ENCODE peak calls at places on chromosomes 4 and X, in four cellular contexts. One of them, this sample, is unnamed.

GRCh38 chr4:136392576-136392975 is 1139.7 kb downstream of the PCDH18 start:
- DNase-seq in suprapubic skin: no peak
- DNase-seq in Karpas-422: no peak
- DNase-seq in heart right ventricle: no peak
- DNase-seq in this sample: no peak

GRCh38 chrX:110755611-110756010 is 40.0 kb downstream of the CHRDL1 start:
- DNase-seq in suprapubic skin: no peak
- DNase-seq in Karpas-422: no peak
- DNase-seq in heart right ventricle: no peak
- DNase-seq in this sample: no peak

GRCh38 chrX:45806410-45807121 is 605.9 kb upstream of the DIPK2B start:
- DNase-seq in suprapubic skin: no peak
- DNase-seq in Karpas-422: no peak
- DNase-seq in heart right ventricle: no peak
- DNase-seq in this sample: no peak

GRCh38 chr4:36235306-36235705 is 9.0 kb downstream of the ARAP2 start:
- DNase-seq in suprapubic skin: no peak
- DNase-seq in Karpas-422: no peak
- DNase-seq in heart right ventricle: no peak
- DNase-seq in this sample: no peak

GRCh38 chr4:109313168-109314133 is 11.0 kb upstream of the COL25A1 start:
- DNase-seq in suprapubic skin: no peak
- DNase-seq in Karpas-422: no peak
- DNase-seq in heart right ventricle: no peak
- DNase-seq in this sample: no peak

GRCh38 chr4:38601244-38601915 is 62.6 kb upstream of the KLF3 start:
- DNase-seq in suprapubic skin: no peak
- DNase-seq in Karpas-422: no peak
- DNase-seq in heart right ventricle: no peak
- DNase-seq in this sample: no peak

GRCh38 chr4:83535945-83536648 is at the start of gene GPAT3:
- DNase-seq in suprapubic skin: peak; percentile 89
- DNase-seq in Karpas-422: no peak
- DNase-seq in heart right ventricle: peak; percentile 77
- DNase-seq in this sample: peak; percentile 93

GRCh38 chr4:59904331-59904730 is 1295.8 kb upstream of the ADGRL3 start:
- DNase-seq in suprapubic skin: no peak
- DNase-seq in Karpas-422: no peak
- DNase-seq in heart right ventricle: no peak
- DNase-seq in this sample: no peak

GRCh38 chr4:100962698-100963097 is 384.6 kb downstream of the PPP3CA start:
- DNase-seq in suprapubic skin: no peak
- DNase-seq in Karpas-422: no peak
- DNase-seq in heart right ventricle: no peak
- DNase-seq in this sample: no peak

GRCh38 chrX:22196151-22196550 is 76.6 kb upstream of the CBLL2 start:
- DNase-seq in suprapubic skin: no peak
- DNase-seq in Karpas-422: no peak
- DNase-seq in heart right ventricle: no peak
- DNase-seq in this sample: no peak

GRCh38 chrX:56783450-56783831 is 54.4 kb downstream of the NBDY start:
- DNase-seq in suprapubic skin: no peak
- DNase-seq in Karpas-422: peak; percentile 88
- DNase-seq in heart right ventricle: no peak
- DNase-seq in this sample: no peak

GRCh38 chr4:40176602-40177001 is 20.2 kb upstream of the RHOH start:
- DNase-seq in suprapubic skin: no peak
- DNase-seq in Karpas-422: no peak
- DNase-seq in heart right ventricle: no peak
- DNase-seq in this sample: no peak

GRCh38 chrX:47222776-47223350 is 4.4 kb downstream of the CDK16 start:
- DNase-seq in suprapubic skin: no peak
- DNase-seq in Karpas-422: no peak
- DNase-seq in heart right ventricle: no peak
- DNase-seq in this sample: no peak

GRCh38 chr4:304987-305680 is at the start of gene ZNF732:
- DNase-seq in suprapubic skin: peak; percentile 81
- DNase-seq in Karpas-422: peak; percentile 23
- DNase-seq in heart right ventricle: peak; percentile 55
- DNase-seq in this sample: no peak

GRCh38 chr4:137070614-137071013 is 461.7 kb downstream of the PCDH18 start:
- DNase-seq in suprapubic skin: no peak
- DNase-seq in Karpas-422: no peak
- DNase-seq in heart right ventricle: no peak
- DNase-seq in this sample: no peak

GRCh38 chr4:4613641-4614286 is 71.9 kb upstream of the STX18 start:
- DNase-seq in suprapubic skin: no peak
- DNase-seq in Karpas-422: no peak
- DNase-seq in heart right ventricle: no peak
- DNase-seq in this sample: no peak

GRCh38 chrX:111083101-111083500 is 12.9 kb upstream of the PAK3 start:
- DNase-seq in suprapubic skin: no peak
- DNase-seq in Karpas-422: no peak
- DNase-seq in heart right ventricle: no peak
- DNase-seq in this sample: no peak

GRCh38 chrX:49184294-49185061 is 1.7 kb downstream of the PRICKLE3 start:
- DNase-seq in suprapubic skin: peak; percentile 96
- DNase-seq in Karpas-422: peak; percentile 73
- DNase-seq in heart right ventricle: peak; percentile 92
- DNase-seq in this sample: peak; percentile 97

GRCh38 chrX:26915064-26915463 is 548.1 kb downstream of the PPP4R3C start:
- DNase-seq in suprapubic skin: no peak
- DNase-seq in Karpas-422: no peak
- DNase-seq in heart right ventricle: no peak
- DNase-seq in this sample: no peak

GRCh38 chr4:56049428-56050212 is 100.9 kb downstream of the CEP135 start:
- DNase-seq in suprapubic skin: no peak
- DNase-seq in Karpas-422: peak; percentile 57
- DNase-seq in heart right ventricle: no peak
- DNase-seq in this sample: no peak

GRCh38 chr4:721261-722171 is 15.9 kb downstream of the PCGF3 start:
- DNase-seq in suprapubic skin: peak; percentile 76
- DNase-seq in Karpas-422: no peak
- DNase-seq in heart right ventricle: peak; percentile 36
- DNase-seq in this sample: no peak

GRCh38 chr4:119977135-119977534 is 89.5 kb downstream of the MAD2L1 start:
- DNase-seq in suprapubic skin: no peak
- DNase-seq in Karpas-422: no peak
- DNase-seq in heart right ventricle: no peak
- DNase-seq in this sample: no peak
- H3K27ac ChIP-seq in suprapubic skin: no peak overlapping the region
- H3K27ac ChIP-seq in Karpas-422: no peak overlapping the region
- H3K27ac ChIP-seq in heart right ventricle: no peak overlapping the region
- H3K27ac ChIP-seq in this sample: peak overlapping the region; percentile 65

GRCh38 chr4:184384056-184384809 is 90.1 kb downstream of the IRF2 start:
- DNase-seq in suprapubic skin: no peak
- DNase-seq in Karpas-422: peak; percentile 80
- DNase-seq in heart right ventricle: no peak
- DNase-seq in this sample: no peak
- H3K27ac ChIP-seq in suprapubic skin: peak overlapping the region; percentile 82
- H3K27ac ChIP-seq in Karpas-422: peak overlapping the region; percentile 99
- H3K27ac ChIP-seq in heart right ventricle: peak overlapping the region; percentile 89
- H3K27ac ChIP-seq in this sample: peak overlapping the region; percentile 76

DNA sequence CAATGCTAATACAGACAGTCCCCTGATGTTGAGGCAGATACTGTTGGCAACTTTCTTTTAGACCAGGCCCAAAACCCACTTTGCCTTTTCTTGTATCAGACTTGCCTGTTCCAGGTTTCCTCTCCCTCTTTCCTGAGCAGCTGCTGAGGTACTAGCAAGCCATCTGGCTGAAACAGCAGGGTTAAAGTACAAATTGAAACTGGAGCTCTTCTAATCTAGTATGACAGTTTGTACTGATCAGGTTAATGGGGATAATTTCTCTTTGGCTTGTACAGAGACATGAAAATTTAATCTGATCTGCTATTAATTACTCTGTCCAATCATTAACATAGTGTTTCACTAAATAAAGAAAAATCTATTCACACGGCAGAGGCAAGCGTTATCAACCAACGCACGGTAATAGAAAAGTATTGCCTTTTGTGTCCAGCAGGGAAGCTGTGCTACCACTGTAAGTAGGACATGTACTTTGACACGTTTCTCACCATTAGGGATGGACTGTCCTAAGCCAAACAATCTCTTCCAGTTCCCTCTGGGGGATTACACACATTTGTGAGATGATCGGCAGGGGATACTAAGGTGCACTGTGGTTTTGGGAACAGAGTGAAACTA is 71.1 kb downstream of the IGSF1 start:
- DNase-seq in suprapubic skin: no peak
- DNase-seq in Karpas-422: no peak
- DNase-seq in heart right ventricle: no peak
- DNase-seq in this sample: no peak
- H3K27ac ChIP-seq in suprapubic skin: no peak overlapping the region
- H3K27ac ChIP-seq in Karpas-422: no peak overlapping the region
- H3K27ac ChIP-seq in heart right ventricle: no peak overlapping the region
- H3K27ac ChIP-seq in this sample: no peak overlapping the region

GRCh38 chrX:3244955-3245354 is 101.5 kb downstream of the MXRA5 start:
- DNase-seq in suprapubic skin: no peak
- DNase-seq in Karpas-422: no peak
- DNase-seq in heart right ventricle: no peak
- DNase-seq in this sample: no peak

DNA sequence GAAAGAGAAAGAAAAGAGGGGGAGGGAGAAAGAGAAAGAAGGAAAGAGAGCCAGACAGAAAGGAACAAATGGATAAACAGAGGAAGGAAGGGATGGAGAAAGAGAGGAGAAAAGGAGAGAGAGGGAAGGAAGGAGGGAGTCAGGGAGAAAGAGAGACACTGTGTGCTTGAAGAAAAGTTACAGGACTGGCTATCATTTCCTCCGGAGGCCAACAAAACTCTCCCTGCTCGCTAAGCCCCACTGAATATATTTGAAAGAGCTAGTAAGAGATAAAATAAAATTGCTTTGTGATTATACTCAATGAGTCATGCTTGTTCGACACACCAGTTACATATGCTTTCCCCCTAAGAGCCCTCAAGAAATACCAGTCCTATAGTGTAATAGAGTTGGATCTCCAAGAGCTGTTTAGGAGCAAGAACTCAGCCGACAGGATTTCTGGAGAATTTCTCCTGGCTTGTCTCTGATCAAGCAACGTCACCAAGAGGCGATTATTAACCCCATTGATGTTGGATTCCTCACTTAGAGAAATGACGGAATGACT is 102.2 kb downstream of the MXRA5 start:
- DNase-seq in suprapubic skin: no peak
- DNase-seq in Karpas-422: no peak
- DNase-seq in heart right ventricle: no peak
- DNase-seq in this sample: no peak
- H3K27ac ChIP-seq in suprapubic skin: no peak overlapping the region
- H3K27ac ChIP-seq in Karpas-422: no peak overlapping the region
- H3K27ac ChIP-seq in heart right ventricle: no peak overlapping the region
- H3K27ac ChIP-seq in this sample: no peak overlapping the region

DNA sequence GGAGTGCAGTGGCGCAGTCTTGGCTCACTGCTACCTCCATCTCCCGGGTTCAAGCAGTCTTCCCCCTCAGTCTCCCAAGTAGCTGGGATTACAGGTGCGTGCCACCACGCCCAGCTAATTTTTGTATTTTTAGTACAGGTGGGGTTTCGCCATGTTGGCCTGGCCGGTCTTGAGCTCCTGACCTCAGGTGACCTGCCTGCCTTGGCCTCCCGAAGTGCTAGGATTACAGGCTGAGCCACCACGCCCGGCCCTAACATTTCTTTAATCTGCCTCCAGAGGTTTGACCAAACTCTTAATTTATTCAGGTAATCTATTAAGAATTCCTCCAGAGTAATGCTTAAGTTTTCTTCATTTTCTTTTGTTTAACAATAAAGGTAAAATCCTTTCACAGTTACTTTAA is 171.0 kb downstream of the RAPGEF2 start:
- DNase-seq in suprapubic skin: no peak
- DNase-seq in Karpas-422: no peak
- DNase-seq in heart right ventricle: no peak
- DNase-seq in this sample: no peak
- H3K27ac ChIP-seq in suprapubic skin: no peak overlapping the region
- H3K27ac ChIP-seq in Karpas-422: no peak overlapping the region
- H3K27ac ChIP-seq in heart right ventricle: peak overlapping the region; percentile 30
- H3K27ac ChIP-seq in this sample: no peak overlapping the region

DNA sequence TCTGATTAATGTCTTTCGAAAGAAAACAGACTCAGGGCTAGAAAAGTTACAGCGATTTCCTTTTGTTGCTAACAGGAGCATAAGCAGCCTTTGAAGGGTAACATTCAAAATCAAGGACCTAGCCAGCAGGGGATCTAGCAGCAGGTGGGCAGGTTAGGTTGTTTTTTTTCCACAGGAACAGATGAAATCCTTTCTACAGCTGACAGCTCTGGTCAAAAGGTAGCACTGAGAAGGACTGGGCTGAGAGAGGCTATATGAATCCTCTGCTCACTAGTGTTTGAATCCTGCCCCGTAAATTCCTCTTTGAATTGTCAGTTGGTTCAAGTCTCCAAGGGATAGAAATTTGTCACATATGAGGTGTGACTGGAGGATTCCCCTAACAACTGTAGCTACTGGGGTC is 188.2 kb downstream of the SH2D1A start:
- DNase-seq in suprapubic skin: no peak
- DNase-seq in Karpas-422: no peak
- DNase-seq in heart right ventricle: no peak
- DNase-seq in this sample: no peak
- H3K27ac ChIP-seq in suprapubic skin: no peak overlapping the region
- H3K27ac ChIP-seq in Karpas-422: no peak overlapping the region
- H3K27ac ChIP-seq in heart right ventricle: no peak overlapping the region
- H3K27ac ChIP-seq in this sample: no peak overlapping the region

GRCh38 chr4:54517793-54518444 is 139.8 kb upstream of the KIT start:
- DNase-seq in suprapubic skin: no peak
- DNase-seq in Karpas-422: no peak
- DNase-seq in heart right ventricle: no peak
- DNase-seq in this sample: peak; percentile 19

GRCh38 chr4:54516556-54517215 is 141.1 kb upstream of the KIT start:
- DNase-seq in suprapubic skin: no peak
- DNase-seq in Karpas-422: no peak
- DNase-seq in heart right ventricle: no peak
- DNase-seq in this sample: peak; percentile 39

GRCh38 chr4:54509057-54509456 is 148.7 kb upstream of the KIT start:
- DNase-seq in suprapubic skin: no peak
- DNase-seq in Karpas-422: no peak
- DNase-seq in heart right ventricle: no peak
- DNase-seq in this sample: peak; percentile 24

GRCh38 chr4:54513231-54513630 is 144.5 kb upstream of the KIT start:
- DNase-seq in suprapubic skin: no peak
- DNase-seq in Karpas-422: no peak
- DNase-seq in heart right ventricle: peak; percentile 5
- DNase-seq in this sample: peak; percentile 92

DNA sequence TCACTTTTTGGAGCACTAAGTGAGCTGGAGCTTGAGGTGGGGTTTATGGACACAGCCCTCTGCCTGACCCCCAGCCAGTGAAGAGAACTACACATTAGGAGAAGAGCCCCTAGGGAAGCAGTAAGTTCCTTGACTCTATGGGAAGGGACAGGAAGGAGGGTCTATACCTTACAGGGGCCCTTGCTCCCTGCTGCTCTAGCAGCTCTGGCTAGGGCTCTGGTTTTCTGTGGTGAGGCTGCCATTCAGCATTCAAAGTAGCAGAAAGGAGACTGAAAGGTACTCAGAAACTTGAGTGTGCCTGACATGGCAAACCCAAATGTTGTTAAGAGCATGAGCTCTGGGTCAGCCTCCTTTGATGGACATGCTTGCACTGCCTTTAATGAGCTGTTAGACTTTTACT is 144.0 kb upstream of the KIT start:
- DNase-seq in suprapubic skin: no peak
- DNase-seq in Karpas-422: no peak
- DNase-seq in heart right ventricle: no peak
- DNase-seq in this sample: peak; percentile 64
- H3K27ac ChIP-seq in suprapubic skin: no peak overlapping the region
- H3K27ac ChIP-seq in Karpas-422: no peak overlapping the region
- H3K27ac ChIP-seq in heart right ventricle: no peak overlapping the region
- H3K27ac ChIP-seq in this sample: no peak overlapping the region

This sample was measured in esophagus muscularis mucosa.